ENCODE peak calls at places on chromosomes 13 and 19, in seven cellular contexts. Q is ascending aorta; G is endothelial cell of umbilical vein; B is transverse colon; O is AG04450; H is CD4-positive, CD25-positive, alpha-beta regulatory T cell; R is IMR-90. T is an unnamed sample.

GRCh38 chr13:44108345-44108858 is 228.7 kb downstream of the LACC1 start:
- DNase-seq in Q (peak; percentile 67), G (peak; percentile 35), B (peak; percentile 84), O (no peak), H (no peak), R (no peak), T (no peak)

GRCh38 chr19:18435848-18436631 is 1.9 kb downstream of the ISYNA1 start:
- DNase-seq in Q (no peak), G (no peak), B (no peak), O (no peak), H (no peak), R (no peak), T (no peak)

GRCh38 chr13:35621989-35622388 is 145.5 kb upstream of the MAB21L1 start:
- DNase-seq in Q (no peak), G (peak; percentile 27), B (no peak), O (no peak), H (no peak), R (peak; percentile 2), T (no peak)

GRCh38 chr19:41351339-41352245 is 2.1 kb downstream of the TGFB1 start:
- DNase-seq in Q (peak; percentile 84), G (peak; percentile 80), B (peak; percentile 79), O (no peak), H (peak; percentile 84), R (peak; percentile 42), T (peak; percentile 87)

GRCh38 chr13:113448885-113449692 is 4.2 kb downstream of the ADPRHL1 start:
- DNase-seq in Q (peak; percentile 64), G (no peak), B (peak; percentile 83), O (no peak), H (peak; percentile 7), R (no peak), T (peak; percentile 80)

GRCh38 chr19:54114340-54114826 is 1.1 kb downstream of the TFPT start:
- DNase-seq in Q (peak; percentile 73), G (peak; percentile 31), B (peak; percentile 46), O (no peak), H (peak; percentile 18), R (peak; percentile 18), T (peak; percentile 45)

GRCh38 chr19:55440411-55441105 is 2.5 kb downstream of the SHISA7 start:
- DNase-seq in Q (no peak), G (no peak), B (no peak), O (no peak), H (no peak), R (no peak), T (no peak)

GRCh38 chr13:48838193-48839000 is 137.3 kb upstream of the FNDC3A start:
- DNase-seq in Q (no peak), G (peak; percentile 76), B (no peak), O (peak; percentile 55), H (no peak), R (peak; percentile 82), T (no peak)

GRCh38 chr13:113443991-113444390 is 9.3 kb downstream of the ADPRHL1 start:
- DNase-seq in Q (peak; percentile 25), G (no peak), B (no peak), O (no peak), H (no peak), R (no peak), T (no peak)

GRCh38 chr13:104571161-104571889 is 1505.1 kb upstream of the SLC10A2 start:
- DNase-seq in Q (peak; percentile 91), G (peak; percentile 89), B (peak; percentile 69), O (peak; percentile 41), H (no peak), R (peak; percentile 82), T (peak; percentile 9)

GRCh38 chr19:3007975-3008374 is 21.1 kb downstream of the TLE2 start:
- DNase-seq in Q (no peak), G (no peak), B (no peak), O (no peak), H (no peak), R (no peak), T (no peak)

GRCh38 chr13:20043207-20043925 is 84.8 kb downstream of the ZMYM2 start:
- DNase-seq in Q (no peak), G (no peak), B (no peak), O (no peak), H (no peak), R (no peak), T (no peak)

GRCh38 chr13:112893570-112894422 is 75.2 kb upstream of the MCF2L start:
- DNase-seq in Q (no peak), G (peak; percentile 12), B (peak; percentile 64), O (no peak), H (no peak), R (peak; percentile 21), T (no peak)

GRCh38 chr13:76942363-76942762 is 5.9 kb upstream of the ACOD1 start:
- DNase-seq in Q (no peak), G (no peak), B (no peak), O (no peak), H (no peak), R (no peak), T (no peak)

GRCh38 chr13:33087790-33088189 is 71.6 kb downstream of the KL start:
- DNase-seq in Q (no peak), G (peak; percentile 30), B (no peak), O (no peak), H (no peak), R (no peak), T (no peak)

GRCh38 chr13:76597868-76598267 is 288.3 kb downstream of the KCTD12 start:
- DNase-seq in Q (no peak), G (no peak), B (no peak), O (no peak), H (no peak), R (no peak), T (no peak)

GRCh38 chr13:60329221-60329983 is 67.6 kb upstream of the TDRD3 start:
- DNase-seq in Q (no peak), G (peak; percentile 2), B (peak; percentile 48), O (no peak), H (no peak), R (peak; percentile 16), T (no peak)

GRCh38 chr13:102680133-102680717 is 14.6 kb downstream of the METTL21C start:
- DNase-seq in Q (no peak), G (no peak), B (no peak), O (no peak), H (no peak), R (no peak), T (no peak)

GRCh38 chr13:102678339-102679122 is 16.3 kb downstream of the METTL21C start:
- DNase-seq in Q (no peak), G (no peak), B (no peak), O (no peak), H (no peak), R (no peak), T (no peak)

GRCh38 chr13:102679449-102680132 is 15.3 kb downstream of the METTL21C start:
- DNase-seq in Q (no peak), G (no peak), B (peak; percentile 22), O (no peak), H (no peak), R (no peak), T (no peak)

GRCh38 chr13:102682727-102683126 is 12.1 kb downstream of the METTL21C start:
- DNase-seq in Q (no peak), G (no peak), B (no peak), O (no peak), H (no peak), R (no peak), T (no peak)

GRCh38 chr13:102680842-102681725 is 13.8 kb downstream of the METTL21C start:
- DNase-seq in Q (no peak), G (no peak), B (no peak), O (no peak), H (no peak), R (peak; percentile 30), T (no peak)
- H3K4me3 ChIP-seq in Q (no peak overlapping the region), G (no peak overlapping the region), B (no peak overlapping the region), O (no peak overlapping the region), H (no peak overlapping the region), R (no peak overlapping the region), T (no peak overlapping the region)

GRCh38 chr19:57010541-57010940 is 109.2 kb upstream of the USP29 start:
- DNase-seq in Q (no peak), G (no peak), B (no peak), O (no peak), H (no peak), R (no peak), T (no peak)

GRCh38 chr19:57016491-57016890 is 103.3 kb upstream of the USP29 start:
- DNase-seq in Q (no peak), G (no peak), B (no peak), O (no peak), H (no peak), R (no peak), T (no peak)

DNA sequence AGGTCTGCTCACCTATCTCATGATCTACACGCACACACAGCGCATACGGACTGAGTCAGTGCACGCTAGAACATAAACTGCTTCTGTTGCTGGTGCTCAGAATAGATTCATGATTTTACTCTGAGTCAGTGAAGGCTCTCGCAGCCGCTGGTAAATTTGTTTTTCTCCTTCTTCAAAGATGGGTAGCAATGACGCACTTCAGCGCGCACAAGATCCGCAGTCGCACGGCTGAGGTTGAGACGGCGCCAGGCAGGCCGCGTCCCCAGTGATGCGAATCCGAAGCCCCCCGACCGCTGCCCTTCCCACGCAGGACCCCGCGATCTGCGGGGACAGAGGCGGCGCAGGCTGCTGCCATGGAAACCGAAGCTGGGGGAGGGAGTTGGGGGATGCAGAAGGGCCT is 103.7 kb upstream of the USP29 start:
- DNase-seq in Q (no peak), G (no peak), B (no peak), O (no peak), H (no peak), R (no peak), T (no peak)
- H3K9me3 ChIP-seq in Q (no peaks in the 10 kb centered on the region), G (peaks cover 7% of the 10 kb centered on the region), B (peaks cover 5% of the 10 kb centered on the region), O (peaks cover 50% of the 10 kb centered on the region), H (peaks cover 18% of the 10 kb centered on the region), R (peaks cover 26% of the 10 kb centered on the region), T (peaks cover 32% of the 10 kb centered on the region)

GRCh38 chr13:110379905-110380341 is 72.8 kb downstream of the COL4A2 start:
- DNase-seq in Q (no peak), G (no peak), B (no peak), O (no peak), H (no peak), R (peak; percentile 89), T (no peak)
- H3K27ac ChIP-seq in Q (peak overlapping the region; percentile 87), G (peak overlapping the region; percentile 89), B (peak overlapping the region; percentile 54), O (peak overlapping the region; percentile 86), H (no peak overlapping the region), R (peak overlapping the region; percentile 70), T (no peak overlapping the region)

GRCh38 chr19:641702-642101 is 2.0 kb downstream of the FGF22 start:
- DNase-seq in Q (no peak), G (no peak), B (no peak), O (no peak), H (no peak), R (no peak), T (no peak)

GRCh38 chr19:639251-640155 is at the start of gene FGF22:
- DNase-seq in Q (peak; percentile 96), G (peak; percentile 82), B (peak; percentile 97), O (peak; percentile 30), H (peak; percentile 95), R (peak; percentile 74), T (peak; percentile 95)

GRCh38 chr19:638901-639250 is 803 bp upstream of the FGF22 start:
- DNase-seq in Q (no peak), G (no peak), B (no peak), O (no peak), H (no peak), R (no peak), T (no peak)

GRCh38 chr19:640606-641170 is 1.0 kb downstream of the FGF22 start:
- DNase-seq in Q (no peak), G (no peak), B (no peak), O (no peak), H (no peak), R (no peak), T (no peak)

DNA sequence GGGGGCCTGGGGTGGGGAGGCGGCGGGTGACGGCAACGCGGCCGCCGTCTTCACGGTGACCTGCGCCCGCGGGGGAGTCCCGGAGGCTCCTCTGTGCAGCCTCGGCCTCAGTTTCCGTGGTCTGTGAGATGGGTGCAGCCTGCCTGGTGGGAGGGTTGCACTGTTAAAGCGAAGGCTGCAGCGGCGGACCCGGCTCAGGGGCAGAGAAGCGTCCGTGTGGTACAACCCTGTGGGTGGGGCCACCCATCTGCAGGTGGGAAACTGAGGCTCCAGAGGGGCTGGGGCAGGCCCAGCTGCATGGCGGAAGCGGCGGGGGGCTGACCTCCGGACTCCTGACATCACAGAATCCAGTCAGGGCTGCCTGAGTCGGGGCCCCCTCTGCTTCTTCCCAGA is 473 bp downstream of the FGF22 start:
- DNase-seq in Q (no peak), G (no peak), B (no peak), O (no peak), H (no peak), R (no peak), T (no peak)
- H3K4me3 ChIP-seq in Q (peak overlapping the region; percentile 62), G (peak overlapping the region; percentile 27), B (peak overlapping the region; percentile 52), O (peak overlapping the region; percentile 48), H (no peak overlapping the region), R (peak overlapping the region; percentile 49), T (no peak overlapping the region)

T was measured in naive thymus-derived CD4-positive, alpha-beta T cell.